ENCODE peak calls at places on chromosomes 5 and 9, in five cellular contexts. J is MV-4-11, Z is EL, P is endothelial cell, N is T-helper 22 cell. V is an unnamed sample.
A peak's percentile ranks its signal among the peaks of the same experiment; 100 is the strongest.

GRCh38 chr5:81006955-81007636 is 46.9 kb downstream of the RASGRF2 start:
- DNase-seq in J (no peak), Z (no peak), P (no peak), N (peak; percentile 25), V (no peak)

GRCh38 chr5:109865636-109866035 is 175.9 kb downstream of the MAN2A1 start:
- DNase-seq in J (no peak), Z (peak; percentile 89), P (no peak), N (no peak), V (no peak)

GRCh38 chr9:88767504-88767790 is 223.8 kb upstream of the S1PR3 start:
- DNase-seq in J (no peak), Z (no peak), P (no peak), N (no peak), V (no peak)

GRCh38 chr9:75855509-75855908 is 35.0 kb upstream of the PCSK5 start:
- DNase-seq in J (peak; percentile 38), Z (no peak), P (peak; percentile 30), N (no peak), V (no peak)

GRCh38 chr5:77882670-77883257 is 106.6 kb upstream of the TBCA start:
- DNase-seq in J (no peak), Z (peak; percentile 83), P (no peak), N (no peak), V (no peak)

GRCh38 chr5:108989761-108990392 is 242.2 kb downstream of the FER start:
- DNase-seq in J (no peak), Z (peak; percentile 19), P (no peak), N (no peak), V (no peak)

GRCh38 chr5:84374568-84374967 is 10.1 kb downstream of the EDIL3 start:
- DNase-seq in J (no peak), Z (no peak), P (no peak), N (no peak), V (no peak)

GRCh38 chr9:134206317-134207300 is 42.2 kb upstream of the RNU6ATAC start:
- DNase-seq in J (no peak), Z (no peak), P (no peak), N (no peak), V (peak; percentile 51)

GRCh38 chr9:73643379-73644013 is 491.8 kb downstream of the ANXA1 start:
- DNase-seq in J (no peak), Z (peak; percentile 1), P (no peak), N (no peak), V (no peak)

GRCh38 chr5:143887901-143888648 is 76.1 kb downstream of the HMHB1 start:
- DNase-seq in J (no peak), Z (peak; percentile 83), P (no peak), N (no peak), V (no peak)

GRCh38 chr5:155299342-155300006 is 285.9 kb downstream of the KIF4B start:
- DNase-seq in J (peak; percentile 13), Z (no peak), P (no peak), N (no peak), V (no peak)

GRCh38 chr9:133759146-133759900 is 21.2 kb upstream of the SARDH start:
- DNase-seq in J (no peak), Z (no peak), P (no peak), N (no peak), V (no peak)

GRCh38 chr9:126957687-126958053 is 43.1 kb downstream of the RALGPS1 start:
- DNase-seq in J (no peak), Z (peak; percentile 60), P (no peak), N (no peak), V (no peak)

GRCh38 chr5:181207214-181207959 is 2.4 kb upstream of the TRIM7 start:
- DNase-seq in J (no peak), Z (peak; percentile 95), P (peak; percentile 73), N (peak; percentile 52), V (no peak)

GRCh38 chr5:146025108-146025507 is 80.3 kb downstream of the PLAC8L1 start:
- DNase-seq in J (no peak), Z (no peak), P (no peak), N (no peak), V (no peak)

GRCh38 chr5:98365126-98365525 is 408.3 kb upstream of the RGMB start:
- DNase-seq in J (no peak), Z (no peak), P (no peak), N (no peak), V (peak; percentile 77)

GRCh38 chr9:91259162-91259561 is 102.6 kb downstream of the AUH start:
- DNase-seq in J (no peak), Z (no peak), P (no peak), N (no peak), V (no peak)

GRCh38 chr9:81389569-81389993 is 299.8 kb downstream of the TLE1 start:
- DNase-seq in J (no peak), Z (peak; percentile 99), P (no peak), N (no peak), V (no peak)

GRCh38 chr9:96251451-96251850 is 50.5 kb downstream of the HSD17B3 start:
- DNase-seq in J (no peak), Z (peak; percentile 11), P (no peak), N (no peak), V (no peak)

GRCh38 chr5:28575368-28575767 is 1537.0 kb upstream of the CDH9 start:
- DNase-seq in J (no peak), Z (no peak), P (no peak), N (no peak), V (no peak)

GRCh38 chr5:77354454-77354853 is 137.7 kb downstream of the WDR41 start:
- DNase-seq in J (no peak), Z (no peak), P (no peak), N (no peak), V (no peak)